ENCODE peak calls at places on chromosome 9, in nine cellular contexts. Z is K562, C is astrocyte, J is fibroblast of lung, O is H9, U is GM23248, D is PC-3, V is neuronal stem cell, N is IMR-90. W is an unnamed sample.

GRCh38 chr9:76701441-76702031 is 62.7 kb upstream of the PCA3 start:
- DNase-seq in Z (no peak), C (peak; percentile 90), J (peak; percentile 92), O (no peak), U (peak; percentile 66), D (no peak), V (peak; percentile 37), N (no peak), W (no peak)

GRCh38 chr9:121678501-121679022 is 27.1 kb downstream of the DAB2IP start:
- DNase-seq in Z (no peak), C (no peak), J (no peak), O (no peak), U (no peak), D (no peak), V (no peak), N (no peak), W (no peak)

GRCh38 chr9:108412755-108413154 is 443.0 kb downstream of the ACTL7B start:
- DNase-seq in Z (no peak), C (no peak), J (peak; percentile 10), O (peak; percentile 86), U (peak; percentile 18), D (peak; percentile 14), V (no peak), N (peak; percentile 11), W (peak; percentile 4)

GRCh38 chr9:127437497-127438264 is 13.5 kb downstream of the ZNF79 start:
- DNase-seq in Z (no peak), C (no peak), J (no peak), O (no peak), U (no peak), D (no peak), V (no peak), N (no peak), W (no peak)

GRCh38 chr9:121322737-121323448 is 47.2 kb downstream of the STOM start:
- DNase-seq in Z (no peak), C (no peak), J (no peak), O (no peak), U (no peak), D (no peak), V (no peak), N (no peak), W (no peak)

GRCh38 chr9:86902606-86903460 is 44.5 kb downstream of the GAS1 start:
- DNase-seq in Z (no peak), C (no peak), J (no peak), O (peak; percentile 67), U (peak; percentile 18), D (no peak), V (peak; percentile 36), N (no peak), W (no peak)

GRCh38 chr9:31587176-31587575 is 797.3 kb upstream of the ACO1 start:
- DNase-seq in Z (no peak), C (no peak), J (no peak), O (no peak), U (no peak), D (no peak), V (no peak), N (no peak), W (no peak)

GRCh38 chr9:113042884-113043657 is 13.5 kb downstream of the ZFP37 start:
- DNase-seq in Z (no peak), C (peak; percentile 8), J (peak; percentile 6), O (no peak), U (peak; percentile 5), D (peak; percentile 1), V (no peak), N (no peak), W (no peak)

GRCh38 chr9:86287013-86287412 is 4.7 kb upstream of the ISCA1 start:
- DNase-seq in Z (no peak), C (peak; percentile 47), J (peak; percentile 56), O (peak; percentile 64), U (peak; percentile 63), D (peak; percentile 39), V (peak; percentile 54), N (peak; percentile 70), W (no peak)

GRCh38 chr9:134338394-134339182 is 12.3 kb downstream of the RXRA start:
- DNase-seq in Z (peak; percentile 92), C (no peak), J (no peak), O (no peak), U (no peak), D (no peak), V (no peak), N (no peak), W (no peak)

GRCh38 chr9:130356877-130357584 is 87.7 kb upstream of the ASS1 start:
- DNase-seq in Z (no peak), C (no peak), J (no peak), O (no peak), U (no peak), D (no peak), V (no peak), N (no peak), W (no peak)

GRCh38 chr9:120931278-120932085 is 4.9 kb upstream of the TRAF1 start:
- DNase-seq in Z (no peak), C (peak; percentile 69), J (peak; percentile 74), O (no peak), U (peak; percentile 85), D (peak; percentile 24), V (no peak), N (peak; percentile 75), W (no peak)

GRCh38 chr9:134617246-134617645 is 24.4 kb upstream of the COL5A1 start:
- DNase-seq in Z (no peak), C (no peak), J (no peak), O (peak; percentile 12), U (no peak), D (no peak), V (no peak), N (no peak), W (no peak)

GRCh38 chr9:86126998-86127972 is 27.9 kb upstream of the GOLM1 start:
- DNase-seq in Z (peak; percentile 64), C (peak; percentile 96), J (peak; percentile 97), O (peak; percentile 98), U (peak; percentile 93), D (peak; percentile 87), V (peak; percentile 92), N (peak; percentile 74), W (peak; percentile 52)

GRCh38 chr9:21326526-21327139 is 8.6 kb downstream of the KLHL9 start:
- DNase-seq in Z (no peak), C (peak; percentile 25), J (peak; percentile 44), O (no peak), U (peak; percentile 72), D (peak; percentile 63), V (peak; percentile 35), N (peak; percentile 44), W (peak; percentile 25)

DNA sequence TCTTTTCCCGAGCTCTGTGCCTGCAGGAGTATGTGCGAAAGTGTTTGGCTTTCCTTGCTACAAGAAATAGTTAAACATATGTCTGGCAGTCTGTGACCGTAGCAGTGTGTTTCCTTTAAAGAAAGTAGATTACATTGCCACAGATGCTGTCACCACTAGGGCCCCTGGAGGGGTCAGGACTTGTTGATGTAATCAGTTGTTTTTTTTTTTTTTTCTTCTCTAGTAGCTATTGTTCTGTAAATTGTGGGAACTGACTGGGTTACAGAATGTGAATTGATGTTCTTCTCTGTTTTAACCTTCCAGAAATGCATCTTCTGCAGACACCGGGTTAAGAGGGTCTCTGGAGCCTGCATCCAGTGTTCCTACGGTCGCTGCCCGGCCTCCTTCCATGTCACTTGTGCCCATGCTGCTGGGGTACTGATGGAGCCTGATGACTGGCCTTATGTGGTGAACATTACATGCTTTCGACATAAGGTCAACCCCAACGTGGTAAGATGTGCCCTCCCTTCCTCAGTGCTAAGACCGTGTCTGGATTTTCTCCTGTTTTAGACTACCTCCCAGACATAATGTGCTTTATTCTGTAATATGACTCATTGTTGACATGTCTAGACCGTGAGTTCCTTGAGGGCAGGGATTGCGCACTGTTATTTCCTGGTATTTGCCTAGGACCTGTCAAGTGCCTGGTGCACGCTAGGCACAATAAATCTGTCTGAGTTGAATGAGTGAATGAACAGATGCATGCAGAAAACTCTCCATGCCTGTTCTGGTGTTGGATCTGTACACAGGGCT is 345.8 kb downstream of the KDM4C start:
- DNase-seq in Z (no peak), C (peak; percentile 42), J (peak; percentile 52), O (no peak), U (no peak), D (peak; percentile 6), V (no peak), N (peak; percentile 8), W (no peak)
- H3K4me2 ChIP-seq in Z (no peak overlapping the region), C (no peak overlapping the region), J (no peak overlapping the region), O (no peak overlapping the region), U (no peak overlapping the region), D (no peak overlapping the region), V (no peak overlapping the region), N (no peak overlapping the region), W (no peak overlapping the region)

GRCh38 chr9:82604947-82605656 is 457.8 kb downstream of the RASEF start:
- DNase-seq in Z (no peak), C (peak; percentile 49), J (peak; percentile 56), O (no peak), U (no peak), D (no peak), V (no peak), N (peak; percentile 72), W (no peak)
- H3K4me2 ChIP-seq in Z (no peak overlapping the region), C (no peak overlapping the region), J (no peak overlapping the region), O (no peak overlapping the region), U (no peak overlapping the region), D (no peak overlapping the region), V (no peak overlapping the region), N (peak overlapping the region; percentile 57), W (no peak overlapping the region)

GRCh38 chr9:89748020-89748670 is 143.3 kb downstream of the GADD45G start:
- DNase-seq in Z (no peak), C (no peak), J (no peak), O (no peak), U (no peak), D (no peak), V (no peak), N (no peak), W (no peak)
- H3K4me2 ChIP-seq in Z (no peak overlapping the region), C (no peak overlapping the region), J (no peak overlapping the region), O (no peak overlapping the region), U (no peak overlapping the region), D (no peak overlapping the region), V (no peak overlapping the region), N (no peak overlapping the region), W (no peak overlapping the region)

DNA sequence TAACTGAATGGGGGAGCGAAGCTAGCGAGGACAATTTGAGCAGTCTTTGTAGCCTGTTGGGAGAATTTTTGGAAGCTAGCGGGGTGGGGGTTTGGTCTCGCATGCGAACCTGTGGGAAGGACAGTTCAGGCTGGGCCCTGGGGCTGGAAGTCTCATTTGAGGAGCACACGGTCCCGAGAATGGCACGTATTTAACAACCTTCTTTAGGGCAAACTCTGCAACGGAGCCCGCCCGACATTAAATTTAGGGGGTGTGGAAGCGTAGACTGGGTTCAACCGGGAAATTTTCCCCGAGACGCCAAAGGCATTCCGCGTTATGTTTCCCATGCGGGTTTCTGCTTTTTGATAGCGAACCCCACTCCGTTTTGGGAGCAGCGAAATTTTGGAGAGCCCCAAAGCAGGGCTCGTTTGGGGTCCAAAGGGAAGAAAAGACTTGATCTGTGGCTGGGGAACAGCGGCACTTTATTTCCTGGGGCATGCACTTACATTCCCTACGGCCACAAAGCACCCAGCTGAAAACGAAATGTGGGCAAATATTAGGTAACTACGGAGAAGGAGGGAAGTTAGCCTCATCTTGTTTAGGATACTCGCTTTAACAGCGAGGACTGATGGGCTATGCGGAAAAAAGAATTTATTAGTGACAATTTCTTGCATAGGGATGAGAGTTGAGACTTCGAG is 35.3 kb upstream of the NFIB start:
- DNase-seq in Z (no peak), C (no peak), J (peak; percentile 37), O (no peak), U (no peak), D (no peak), V (peak; percentile 42), N (no peak), W (no peak)
- H3K4me2 ChIP-seq in Z (no peak overlapping the region), C (peak overlapping the region; percentile 80), J (peak overlapping the region; percentile 67), O (peak overlapping the region; percentile 53), U (no peak overlapping the region), D (no peak overlapping the region), V (peak overlapping the region; percentile 47), N (no peak overlapping the region), W (peak overlapping the region; percentile 89)